ENCODE peak calls at places on chromosomes 13 and 19, in eight cellular contexts. W is neural progenitor cell, C is fibroblast of mammary gland, O is breast epithelium, V is transverse colon, E is cardiac fibroblast, H is cardiac muscle cell, Q is MM.1S. Y is an unnamed sample.

GRCh38 chr19:14119644-14120496 is 2.3 kb upstream of the PRKACA start:
- DNase-seq in W (no peak), C (no peak), O (no peak), V (no peak), E (no peak), H (no peak), Q (no peak), Y (no peak)

GRCh38 chr13:110132178-110132975 is 174.6 kb downstream of the COL4A1 start:
- DNase-seq in W (no peak), C (no peak), O (no peak), V (no peak), E (peak), H (no peak), Q (no peak), Y (no peak)

GRCh38 chr13:52984881-52985363 is 43.7 kb upstream of the OLFM4 start:
- DNase-seq in W (no peak), C (no peak), O (no peak), V (no peak), E (no peak), H (no peak), Q (no peak), Y (no peak)

GRCh38 chr19:18915639-18916038 is 3.5 kb downstream of the COPE start:
- DNase-seq in W (peak), C (peak), O (no peak), V (peak), E (peak), H (peak), Q (peak), Y (peak)

GRCh38 chr13:35768126-35768525 is 291.6 kb upstream of the MAB21L1 start:
- DNase-seq in W (no peak), C (no peak), O (no peak), V (no peak), E (no peak), H (no peak), Q (no peak), Y (no peak)

GRCh38 chr13:50730496-50731171 is 112.9 kb downstream of the DLEU7 start:
- DNase-seq in W (no peak), C (no peak), O (no peak), V (no peak), E (no peak), H (no peak), Q (no peak), Y (no peak)

GRCh38 chr19:18932216-18932841 is 8.7 kb downstream of the HOMER3 start:
- DNase-seq in W (peak), C (peak), O (no peak), V (peak), E (peak), H (peak), Q (peak), Y (peak)

GRCh38 chr13:48491423-48492122 is 41.3 kb downstream of the RCBTB2 start:
- DNase-seq in W (no peak), C (peak), O (no peak), V (no peak), E (peak), H (no peak), Q (peak), Y (peak)

GRCh38 chr19:19656451-19657396 is 6.8 kb downstream of the ATP13A1 start:
- DNase-seq in W (no peak), C (no peak), O (no peak), V (no peak), E (no peak), H (no peak), Q (no peak), Y (no peak)

GRCh38 chr13:50224534-50224933 is 209.3 kb downstream of the KCNRG start:
- DNase-seq in W (no peak), C (peak), O (no peak), V (no peak), E (peak), H (peak), Q (no peak), Y (peak)

GRCh38 chr13:94656766-94657165 is 55.1 kb downstream of the GPR180 start:
- DNase-seq in W (no peak), C (peak), O (no peak), V (no peak), E (peak), H (peak), Q (peak), Y (peak)

GRCh38 chr13:93727301-93728141 is 500.9 kb downstream of the GPC6 start:
- DNase-seq in W (no peak), C (peak), O (no peak), V (no peak), E (no peak), H (no peak), Q (no peak), Y (peak)

GRCh38 chr13:75792526-75793187 is 156.5 kb downstream of the LMO7 start:
- DNase-seq in W (no peak), C (no peak), O (no peak), V (peak), E (no peak), H (peak), Q (no peak), Y (peak)

GRCh38 chr19:46648070-46648960 is 12.3 kb upstream of the GNG8 start:
- DNase-seq in W (no peak), C (no peak), O (no peak), V (no peak), E (no peak), H (no peak), Q (no peak), Y (no peak)

GRCh38 chr13:113417008-113417735 is 36.1 kb downstream of the ADPRHL1 start:
- DNase-seq in W (peak), C (no peak), O (no peak), V (no peak), E (no peak), H (no peak), Q (no peak), Y (no peak)

GRCh38 chr19:31905980-31906948 is 439.1 kb upstream of the ZNF507 start:
- DNase-seq in W (no peak), C (peak), O (no peak), V (peak), E (no peak), H (peak), Q (peak), Y (no peak)

GRCh38 chr13:77176350-77176749 is 149.4 kb upstream of the FBXL3 start:
- DNase-seq in W (no peak), C (peak), O (no peak), V (no peak), E (peak), H (peak), Q (no peak), Y (peak)

GRCh38 chr19:35264281-35265125 is 4.3 kb upstream of the USF2 start:
- DNase-seq in W (no peak), C (no peak), O (peak), V (peak), E (no peak), H (no peak), Q (no peak), Y (no peak)

GRCh38 chr13:77507931-77508776 is 27.4 kb upstream of the SCEL start:
- DNase-seq in W (no peak), C (peak), O (no peak), V (no peak), E (peak), H (peak), Q (no peak), Y (peak)

GRCh38 chr13:21232196-21232595 is 55.7 kb downstream of the MRPL57 start:
- DNase-seq in W (no peak), C (peak), O (no peak), V (no peak), E (peak), H (peak), Q (no peak), Y (peak)

GRCh38 chr13:114097504-114097892 is 34.9 kb downstream of the RASA3 start:
- DNase-seq in W (no peak), C (no peak), O (no peak), V (no peak), E (no peak), H (no peak), Q (no peak), Y (no peak)

GRCh38 chr19:29795882-29796523 is 15.8 kb upstream of the CCNE1 start:
- DNase-seq in W (no peak), C (no peak), O (no peak), V (no peak), E (no peak), H (no peak), Q (no peak), Y (no peak)

GRCh38 chr19:39177736-39178135 is 19.0 kb upstream of the NCCRP1 start:
- DNase-seq in W (no peak), C (no peak), O (no peak), V (no peak), E (no peak), H (no peak), Q (no peak), Y (no peak)

GRCh38 chr19:44988896-44989563 is 12.2 kb upstream of the RELB start:
- DNase-seq in W (peak), C (peak), O (no peak), V (peak), E (peak), H (peak), Q (peak), Y (peak)

GRCh38 chr19:40365613-40366401 is 17.3 kb downstream of the PLD3 start:
- DNase-seq in W (peak), C (peak), O (peak), V (peak), E (peak), H (peak), Q (peak), Y (peak)

GRCh38 chr19:18317998-18318800 is 4.7 kb downstream of the LSM4 start:
- DNase-seq in W (no peak), C (no peak), O (no peak), V (peak), E (no peak), H (no peak), Q (no peak), Y (no peak)

GRCh38 chr19:58037927-58038687 is 4.3 kb downstream of the ZSCAN1 start:
- DNase-seq in W (peak), C (no peak), O (no peak), V (no peak), E (no peak), H (peak), Q (no peak), Y (no peak)

GRCh38 chr13:75365724-75366173 is 116.2 kb downstream of the TBC1D4 start:
- DNase-seq in W (no peak), C (peak), O (no peak), V (no peak), E (peak), H (peak), Q (no peak), Y (peak)

GRCh38 chr13:90485441-90485840 is 862.0 kb upstream of the MIR17HG start:
- DNase-seq in W (no peak), C (peak), O (no peak), V (no peak), E (peak), H (peak), Q (no peak), Y (peak)

GRCh38 chr19:57615346-57615745 is 1.3 kb downstream of the ZNF134 start:
- DNase-seq in W (no peak), C (no peak), O (no peak), V (no peak), E (peak), H (no peak), Q (no peak), Y (peak)

GRCh38 chr19:53927745-53928144 is 18.7 kb downstream of the CACNG7 start:
- DNase-seq in W (peak), C (peak), O (no peak), V (no peak), E (peak), H (peak), Q (peak), Y (peak)

DNA sequence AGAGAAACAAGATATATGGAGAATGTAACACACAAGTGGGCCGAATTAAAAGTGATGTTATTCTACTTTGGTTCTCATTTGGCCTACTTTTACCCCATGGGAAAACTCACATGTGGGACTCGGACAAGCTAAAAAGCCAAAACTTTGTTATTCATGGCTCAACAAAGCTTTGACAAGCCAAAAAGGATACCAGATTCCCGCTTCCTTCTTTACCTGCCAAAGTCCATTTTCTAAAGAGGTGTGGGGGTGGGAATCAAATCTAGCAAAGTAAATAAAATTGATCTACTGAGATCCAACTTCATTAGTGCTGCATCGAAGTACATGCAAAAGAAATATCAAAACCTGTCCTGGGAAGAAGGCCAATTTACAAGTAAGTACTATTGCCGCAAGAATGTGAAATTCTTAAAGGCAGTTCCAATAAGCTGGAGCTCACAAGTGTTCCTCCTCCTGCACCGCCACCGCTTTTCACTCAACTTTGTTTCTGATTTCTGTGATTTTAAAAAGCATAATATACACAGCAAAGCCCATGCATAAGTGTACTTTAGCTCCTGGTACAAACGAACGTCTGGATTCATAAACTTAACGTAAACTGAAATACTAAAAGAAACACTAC is 1.1 kb downstream of the LNX2 start:
- DNase-seq in W (no peak), C (peak), O (no peak), V (no peak), E (peak), H (peak), Q (no peak), Y (peak)
- H3K4me3 ChIP-seq in W (peak), C (peak), O (peak), V (no peak), E (peak), H (peak), Q (peak), Y (peak)

DNA sequence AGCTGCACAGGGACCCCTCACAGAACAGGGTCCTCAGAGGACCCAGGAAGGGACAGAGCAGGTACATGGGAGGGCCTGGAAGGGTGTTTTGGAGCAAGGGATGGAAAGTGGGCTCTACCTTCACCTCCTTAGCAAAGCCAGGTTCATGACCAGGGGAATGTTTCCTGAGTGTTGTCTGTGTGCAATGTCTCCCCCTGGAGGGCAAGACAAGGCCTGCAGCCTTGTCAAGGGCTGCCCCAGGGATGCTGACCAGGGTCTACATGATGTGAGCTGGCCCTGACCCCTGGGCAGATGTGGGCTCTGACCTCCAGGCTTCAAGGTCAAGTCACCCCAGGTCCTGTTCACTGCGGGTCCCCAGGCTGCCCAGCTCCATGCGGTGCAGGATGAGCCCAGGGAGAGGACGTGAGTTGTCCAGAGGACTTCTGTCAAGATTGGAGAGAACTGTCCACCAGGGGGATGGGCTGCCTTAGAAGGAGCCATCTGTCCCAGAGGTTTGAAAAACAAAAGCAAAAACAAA is 1.0 kb upstream of the CEACAM1 start:
- DNase-seq in W (peak), C (peak), O (peak), V (peak), E (peak), H (peak), Q (peak), Y (peak)
- TF ChIP-seq CTCF in W (peak), C (peak), O (peak), V (peak), E (peak), H (peak), Q (peak), Y (peak)

GRCh38 chr19:3066482-3067049 is 4.3 kb upstream of the TLE5 start:
- DNase-seq in W (no peak), C (no peak), O (no peak), V (no peak), E (no peak), H (no peak), Q (no peak), Y (no peak)

GRCh38 chr19:3062165-3063105 is at the start of gene TLE5:
- DNase-seq in W (peak), C (no peak), O (no peak), V (peak), E (peak), H (peak), Q (peak), Y (peak)

GRCh38 chr19:3065675-3066357 is 3.5 kb upstream of the TLE5 start:
- DNase-seq in W (no peak), C (no peak), O (no peak), V (peak), E (no peak), H (no peak), Q (peak), Y (no peak)

GRCh38 chr19:3061214-3062161 is 807 bp downstream of the TLE5 start:
- DNase-seq in W (no peak), C (no peak), O (no peak), V (peak), E (peak), H (peak), Q (no peak), Y (peak)

DNA sequence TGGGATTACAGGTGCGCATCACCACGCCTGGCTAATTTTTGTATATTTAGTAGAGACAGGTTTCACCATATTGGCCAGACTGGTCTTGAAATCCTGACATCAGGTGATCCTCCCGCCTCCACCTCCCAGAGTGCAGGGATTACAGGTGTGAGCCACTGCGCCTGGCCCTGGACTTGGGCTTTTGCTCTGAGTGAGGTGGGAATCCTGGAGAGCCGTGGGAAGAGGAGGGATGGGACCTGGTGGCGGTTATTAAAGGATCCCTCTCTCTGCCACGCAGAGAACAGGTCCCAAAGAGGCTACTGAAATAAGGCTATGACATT is 1.7 kb upstream of the TLE5 start:
- DNase-seq in W (no peak), C (no peak), O (no peak), V (no peak), E (no peak), H (no peak), Q (no peak), Y (no peak)
- H3K4me3 ChIP-seq in W (no peak), C (no peak), O (no peak), V (no peak), E (no peak), H (no peak), Q (no peak), Y (no peak)

GRCh38 chr13:79941752-79942151 is 399.2 kb downstream of the SPRY2 start:
- DNase-seq in W (no peak), C (no peak), O (no peak), V (no peak), E (no peak), H (no peak), Q (no peak), Y (no peak)

GRCh38 chr13:79943633-79944032 is 397.3 kb downstream of the SPRY2 start:
- DNase-seq in W (no peak), C (peak), O (no peak), V (no peak), E (peak), H (no peak), Q (no peak), Y (no peak)

GRCh38 chr13:79946556-79946955 is 394.4 kb downstream of the SPRY2 start:
- DNase-seq in W (no peak), C (no peak), O (no peak), V (no peak), E (no peak), H (no peak), Q (no peak), Y (no peak)
- TF ChIP-seq CTCF in W (no peak), C (no peak), O (no peak), V (no peak), E (no peak), H (no peak), Q (no peak), Y (no peak)

GRCh38 chr19:56403261-56403660 is 871 bp upstream of the ZNF583 start:
- DNase-seq in W (peak), C (no peak), O (no peak), V (no peak), E (peak), H (peak), Q (peak), Y (peak)
- H3K4me3 ChIP-seq in W (peak), C (peak), O (peak), V (peak), E (peak), H (peak), Q (peak), Y (peak)

GRCh38 chr19:12137541-12137940 is 2.6 kb downstream of the ZNF20 start:
- DNase-seq in W (no peak), C (peak), O (no peak), V (no peak), E (no peak), H (no peak), Q (peak), Y (peak)
- TF ChIP-seq CTCF in W (no peak), C (peak), O (no peak), V (no peak), E (peak), H (no peak), Q (peak), Y (peak)

GRCh38 chr19:48171584-48172170 is 1.2 kb downstream of the ZSWIM9 start:
- DNase-seq in W (no peak), C (no peak), O (no peak), V (no peak), E (no peak), H (no peak), Q (no peak), Y (no peak)
- H3K4me3 ChIP-seq in W (peak), C (peak), O (no peak), V (no peak), E (no peak), H (peak), Q (peak), Y (peak)

GRCh38 chr19:10565567-10566407 is at the start of gene KRI1:
- DNase-seq in W (peak), C (peak), O (peak), V (peak), E (peak), H (peak), Q (peak), Y (peak)
- TF ChIP-seq CTCF in W (peak), C (no peak), O (peak), V (no peak), E (no peak), H (peak), Q (no peak), Y (peak)

Y was measured in choroid plexus epithelial cell.